ENCODE peak calls at places on chromosomes 3 and 15, in six cellular contexts. One of them, this sample, is unnamed.

GRCh38 chr15:75732809-75733451 is 20.3 kb upstream of the CSPG4 start:
- DNase-seq in K562: peak; percentile 69
- DNase-seq in GM12878: no peak
- DNase-seq in H1: peak; percentile 51
- DNase-seq in HepG2: peak; percentile 50
- DNase-seq in SK-N-SH: peak; percentile 90
- DNase-seq in this sample: peak; percentile 70

GRCh38 chr3:113536627-113537101 is 4.3 kb downstream of the SIDT1 start:
- DNase-seq in GM12878: no peak
- DNase-seq in HepG2: no peak
- DNase-seq in SK-N-SH: no peak
- DNase-seq in H1: no peak
- DNase-seq in K562: no peak
- DNase-seq in this sample: no peak

GRCh38 chr3:23763040-23763477 is 42.7 kb upstream of the UBE2E1 start:
- DNase-seq in HepG2: no peak
- DNase-seq in SK-N-SH: peak; percentile 62
- DNase-seq in H1: no peak
- DNase-seq in K562: no peak
- DNase-seq in GM12878: no peak
- DNase-seq in this sample: no peak

GRCh38 chr15:72936237-72936636 is 116.0 kb upstream of the NEO1 start:
- DNase-seq in K562: no peak
- DNase-seq in GM12878: no peak
- DNase-seq in H1: no peak
- DNase-seq in HepG2: no peak
- DNase-seq in SK-N-SH: no peak
- DNase-seq in this sample: no peak

GRCh38 chr3:71127463-71128243 is 455.9 kb downstream of the FOXP1 start:
- DNase-seq in GM12878: no peak
- DNase-seq in H1: no peak
- DNase-seq in HepG2: no peak
- DNase-seq in K562: no peak
- DNase-seq in SK-N-SH: no peak
- DNase-seq in this sample: no peak

GRCh38 chr3:23480324-23480704 is 277.2 kb downstream of the UBE2E2 start:
- DNase-seq in SK-N-SH: no peak
- DNase-seq in HepG2: no peak
- DNase-seq in H1: no peak
- DNase-seq in GM12878: no peak
- DNase-seq in K562: no peak
- DNase-seq in this sample: no peak

GRCh38 chr3:167895684-167896083 is 160.2 kb downstream of the SERPINI1 start:
- DNase-seq in H1: no peak
- DNase-seq in SK-N-SH: no peak
- DNase-seq in HepG2: no peak
- DNase-seq in GM12878: no peak
- DNase-seq in K562: no peak
- DNase-seq in this sample: no peak

GRCh38 chr3:187926620-187927019 is 181.4 kb upstream of the BCL6 start:
- DNase-seq in HepG2: no peak
- DNase-seq in K562: no peak
- DNase-seq in H1: no peak
- DNase-seq in GM12878: no peak
- DNase-seq in SK-N-SH: no peak
- DNase-seq in this sample: no peak

GRCh38 chr15:55816017-55816416 is 73.1 kb upstream of the PRTG start:
- DNase-seq in SK-N-SH: no peak
- DNase-seq in H1: no peak
- DNase-seq in HepG2: no peak
- DNase-seq in GM12878: no peak
- DNase-seq in K562: no peak
- DNase-seq in this sample: no peak

GRCh38 chr3:194937144-194937543 is 251.5 kb downstream of the FAM43A start:
- DNase-seq in HepG2: no peak
- DNase-seq in SK-N-SH: no peak
- DNase-seq in H1: no peak
- DNase-seq in GM12878: no peak
- DNase-seq in K562: no peak
- DNase-seq in this sample: no peak

GRCh38 chr3:52456169-52456799 is 880 bp downstream of the NISCH start:
- DNase-seq in SK-N-SH: peak; percentile 71
- DNase-seq in K562: peak; percentile 43
- DNase-seq in GM12878: no peak
- DNase-seq in H1: no peak
- DNase-seq in HepG2: no peak
- DNase-seq in this sample: no peak

GRCh38 chr15:82554351-82554750 is 14.1 kb upstream of the RPS17 start:
- DNase-seq in H1: no peak
- DNase-seq in SK-N-SH: no peak
- DNase-seq in GM12878: no peak
- DNase-seq in HepG2: no peak
- DNase-seq in K562: no peak
- DNase-seq in this sample: no peak

GRCh38 chr15:58083526-58083925 is 18.0 kb upstream of the ALDH1A2 start:
- DNase-seq in GM12878: no peak
- DNase-seq in HepG2: no peak
- DNase-seq in H1: no peak
- DNase-seq in SK-N-SH: no peak
- DNase-seq in K562: no peak
- DNase-seq in this sample: no peak

GRCh38 chr3:52742418-52743041 is 28.2 kb downstream of the NEK4 start:
- DNase-seq in H1: no peak
- DNase-seq in HepG2: peak; percentile 44
- DNase-seq in K562: peak; percentile 24
- DNase-seq in GM12878: peak; percentile 15
- DNase-seq in SK-N-SH: peak; percentile 41
- DNase-seq in this sample: peak; percentile 23

GRCh38 chr3:45477838-45478237 is 89.5 kb downstream of the LARS2 start:
- DNase-seq in SK-N-SH: no peak
- DNase-seq in HepG2: no peak
- DNase-seq in H1: no peak
- DNase-seq in GM12878: no peak
- DNase-seq in K562: no peak
- DNase-seq in this sample: no peak

GRCh38 chr15:89885611-89886010 is 8.2 kb downstream of the AP3S2 start:
- DNase-seq in GM12878: no peak
- DNase-seq in H1: no peak
- DNase-seq in SK-N-SH: no peak
- DNase-seq in HepG2: no peak
- DNase-seq in K562: no peak
- DNase-seq in this sample: no peak

GRCh38 chr3:55622116-55622515 is 135.0 kb upstream of the WNT5A start:
- DNase-seq in GM12878: no peak
- DNase-seq in H1: no peak
- DNase-seq in K562: no peak
- DNase-seq in SK-N-SH: no peak
- DNase-seq in HepG2: no peak
- DNase-seq in this sample: no peak

GRCh38 chr15:69666441-69666882 is 213.8 kb downstream of the RPLP1 start:
- DNase-seq in H1: no peak
- DNase-seq in GM12878: no peak
- DNase-seq in HepG2: no peak
- DNase-seq in K562: no peak
- DNase-seq in SK-N-SH: no peak
- DNase-seq in this sample: peak; percentile 81

GRCh38 chr3:52339612-52340011 is 23.5 kb downstream of the DNAH1 start:
- DNase-seq in HepG2: peak; percentile 85
- DNase-seq in H1: no peak
- DNase-seq in GM12878: peak; percentile 34
- DNase-seq in K562: peak; percentile 40
- DNase-seq in SK-N-SH: peak; percentile 68
- DNase-seq in this sample: peak; percentile 32

GRCh38 chr15:41809121-41809520 is 18.8 kb upstream of the JMJD7 start:
- DNase-seq in SK-N-SH: no peak
- DNase-seq in H1: no peak
- DNase-seq in GM12878: no peak
- DNase-seq in HepG2: no peak
- DNase-seq in K562: no peak
- DNase-seq in this sample: no peak

GRCh38 chr3:34078418-34078817 is 280.0 kb downstream of the PDCD6IP start:
- DNase-seq in GM12878: no peak
- DNase-seq in H1: no peak
- DNase-seq in HepG2: no peak
- DNase-seq in K562: no peak
- DNase-seq in SK-N-SH: no peak
- DNase-seq in this sample: no peak

GRCh38 chr15:32688151-32688639 is 29.6 kb upstream of the GREM1 start:
- DNase-seq in H1: no peak
- DNase-seq in K562: no peak
- DNase-seq in GM12878: no peak
- DNase-seq in SK-N-SH: no peak
- DNase-seq in HepG2: peak; percentile 67
- DNase-seq in this sample: no peak

GRCh38 chr3:39414421-39414907 is 7.9 kb downstream of the RPSA start:
- DNase-seq in K562: no peak
- DNase-seq in H1: no peak
- DNase-seq in GM12878: no peak
- DNase-seq in SK-N-SH: no peak
- DNase-seq in HepG2: no peak
- DNase-seq in this sample: peak; percentile 10

GRCh38 chr3:191236635-191237034 is 37.6 kb downstream of the OSTN start:
- DNase-seq in SK-N-SH: no peak
- DNase-seq in GM12878: no peak
- DNase-seq in HepG2: no peak
- DNase-seq in H1: no peak
- DNase-seq in K562: no peak
- DNase-seq in this sample: no peak

GRCh38 chr3:142232340-142232739 is 7.0 kb upstream of the GK5 start:
- DNase-seq in GM12878: no peak
- DNase-seq in K562: no peak
- DNase-seq in SK-N-SH: no peak
- DNase-seq in HepG2: no peak
- DNase-seq in H1: no peak
- DNase-seq in this sample: no peak

GRCh38 chr3:58249358-58250092 is 11.9 kb downstream of the ABHD6 start:
- DNase-seq in HepG2: peak; percentile 78
- DNase-seq in K562: no peak
- DNase-seq in GM12878: no peak
- DNase-seq in H1: no peak
- DNase-seq in SK-N-SH: no peak
- DNase-seq in this sample: no peak
- TF ChIP-seq POLR2AphosphoS5 in HepG2: no peak
- TF ChIP-seq POLR2AphosphoS5 in K562: no peak
- TF ChIP-seq POLR2AphosphoS5 in GM12878: no peak
- TF ChIP-seq POLR2AphosphoS5 in H1: no peak
- TF ChIP-seq POLR2AphosphoS5 in SK-N-SH: no peak
- TF ChIP-seq POLR2AphosphoS5 in this sample: no peak

DNA sequence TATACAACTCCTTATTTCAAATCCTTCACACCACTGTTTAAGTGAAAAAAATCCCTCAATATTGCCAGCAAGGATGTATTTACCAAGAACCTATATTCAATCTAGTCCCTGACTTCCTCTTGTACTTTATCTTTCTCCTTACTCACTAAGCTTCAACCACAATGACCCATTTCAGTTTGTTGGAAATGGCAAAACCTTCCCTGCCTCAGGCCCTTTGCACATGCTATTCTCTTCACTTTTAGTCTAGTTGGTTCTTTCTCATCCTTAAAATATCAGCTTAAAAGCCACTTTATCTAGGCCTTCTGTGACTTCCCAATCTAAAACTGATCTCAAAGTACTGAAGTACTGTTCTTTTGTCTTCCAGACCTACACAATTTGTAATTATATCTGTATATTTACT is 81.3 kb upstream of the ACTC1 start:
- DNase-seq in GM12878: no peak
- DNase-seq in K562: no peak
- DNase-seq in HepG2: no peak
- DNase-seq in H1: no peak
- DNase-seq in SK-N-SH: no peak
- DNase-seq in this sample: no peak
- H3K27ac ChIP-seq in GM12878: no peak overlapping the region
- H3K27ac ChIP-seq in K562: no peak overlapping the region
- H3K27ac ChIP-seq in HepG2: no peak overlapping the region
- H3K27ac ChIP-seq in H1: no peak overlapping the region
- H3K27ac ChIP-seq in SK-N-SH: no peak overlapping the region
- H3K27ac ChIP-seq in this sample: no peak overlapping the region

DNA sequence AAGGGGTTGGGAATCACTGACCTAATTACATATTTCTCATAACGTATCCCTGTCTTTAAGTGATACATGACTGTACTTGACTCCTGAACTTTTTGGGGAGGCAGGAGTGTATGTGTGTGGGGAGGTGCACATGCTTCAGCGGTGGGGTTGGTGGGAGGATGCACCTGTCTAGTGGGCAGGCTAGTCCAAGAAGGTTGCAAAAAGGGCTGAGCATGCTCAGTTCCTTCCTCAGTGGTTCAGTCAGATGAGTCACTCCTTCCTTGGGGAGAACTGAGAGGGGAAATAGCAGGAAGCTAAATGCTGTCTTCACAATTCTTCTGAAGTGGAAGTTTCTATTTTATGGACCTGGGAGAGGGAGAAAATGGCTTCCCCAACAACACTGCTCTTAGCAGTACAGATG is 24.6 kb upstream of the AP4E1 start:
- DNase-seq in HepG2: no peak
- DNase-seq in GM12878: peak; percentile 55
- DNase-seq in K562: no peak
- DNase-seq in H1: no peak
- DNase-seq in SK-N-SH: no peak
- DNase-seq in this sample: peak; percentile 89
- TF ChIP-seq GABPA in HepG2: no peak
- TF ChIP-seq GABPA in GM12878: no peak
- TF ChIP-seq GABPA in K562: no peak
- TF ChIP-seq GABPA in H1: no peak
- TF ChIP-seq GABPA in SK-N-SH: no peak
- TF ChIP-seq GABPA in this sample: no peak

GRCh38 chr3:196662711-196663571 is 23.4 kb downstream of the NRROS start:
- DNase-seq in HepG2: no peak
- DNase-seq in K562: no peak
- DNase-seq in SK-N-SH: no peak
- DNase-seq in H1: no peak
- DNase-seq in GM12878: no peak
- DNase-seq in this sample: no peak

GRCh38 chr3:196660381-196661166 is 21.1 kb downstream of the NRROS start:
- DNase-seq in GM12878: no peak
- DNase-seq in SK-N-SH: no peak
- DNase-seq in K562: no peak
- DNase-seq in HepG2: no peak
- DNase-seq in H1: no peak
- DNase-seq in this sample: no peak

GRCh38 chr3:196662033-196662432 is 22.5 kb downstream of the NRROS start:
- DNase-seq in H1: no peak
- DNase-seq in K562: no peak
- DNase-seq in SK-N-SH: no peak
- DNase-seq in GM12878: no peak
- DNase-seq in HepG2: no peak
- DNase-seq in this sample: no peak

GRCh38 chr3:196659901-196660351 is 20.4 kb downstream of the NRROS start:
- DNase-seq in SK-N-SH: no peak
- DNase-seq in HepG2: no peak
- DNase-seq in GM12878: no peak
- DNase-seq in H1: no peak
- DNase-seq in K562: no peak
- DNase-seq in this sample: no peak

DNA sequence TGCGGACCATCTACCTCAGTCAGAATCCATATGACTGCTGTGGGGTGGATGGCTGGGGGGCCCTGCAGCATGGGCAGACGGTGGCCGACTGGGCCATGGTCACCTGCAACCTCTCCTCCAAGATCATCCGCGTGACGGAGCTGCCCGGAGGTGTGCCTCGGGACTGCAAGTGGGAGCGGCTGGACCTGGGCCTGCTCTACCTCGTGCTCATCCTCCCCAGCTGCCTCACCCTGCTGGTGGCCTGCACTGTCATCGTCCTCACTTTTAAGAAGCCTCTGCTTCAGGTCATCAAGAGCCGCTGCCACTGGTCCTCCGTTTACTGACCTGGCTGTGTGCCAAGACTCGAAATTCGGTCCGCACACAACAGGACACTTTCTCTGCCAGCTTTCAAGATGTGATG is 21.9 kb downstream of the NRROS start:
- DNase-seq in K562: no peak
- DNase-seq in HepG2: no peak
- DNase-seq in GM12878: no peak
- DNase-seq in H1: no peak
- DNase-seq in SK-N-SH: no peak
- DNase-seq in this sample: no peak
- TF ChIP-seq POLR2AphosphoS5 in K562: no peak
- TF ChIP-seq POLR2AphosphoS5 in HepG2: no peak
- TF ChIP-seq POLR2AphosphoS5 in GM12878: no peak
- TF ChIP-seq POLR2AphosphoS5 in H1: no peak
- TF ChIP-seq POLR2AphosphoS5 in SK-N-SH: no peak
- TF ChIP-seq POLR2AphosphoS5 in this sample: peak; percentile 15